ENCODE peak calls at places on chromosomes 3 and 15, in six cellular contexts. F is EL; D is stimulated activated CD8-positive, alpha-beta memory T cell treated with anti-CD3 and anti-CD28 coated beads, Interleukin-7, amount 100 ng/mL, for 24 hours; P is epithelial cell of esophagus; S is globus pallidus; W is heart left ventricle. U is an unnamed sample.

GRCh38 chr15:66763186-66764066 is 61.4 kb downstream of the SMAD6 start:
- DNase-seq in S (peak; percentile 4), D (no peak), W (peak; percentile 92), F (no peak), P (no peak), U (peak; percentile 79)

GRCh38 chr3:23949784-23950183 is 4.7 kb downstream of the NR1D2 start:
- DNase-seq in F (peak; percentile 36), P (no peak), S (peak; percentile 25), W (peak; percentile 46), D (no peak), U (no peak)

GRCh38 chr3:186452517-186452916 is 90.5 kb upstream of the DGKG start:
- DNase-seq in F (peak; percentile 89), W (no peak), P (peak; percentile 59), D (no peak), S (no peak), U (no peak)

GRCh38 chr3:12828751-12829150 is 12.6 kb downstream of the RPL32 start:
- DNase-seq in S (no peak), F (peak; percentile 8), P (peak; percentile 76), W (no peak), D (no peak), U (no peak)

GRCh38 chr15:74259324-74259712 is 23.2 kb downstream of the CCDC33 start:
- DNase-seq in W (no peak), P (no peak), S (no peak), D (no peak), F (no peak), U (no peak)

GRCh38 chr15:29616512-29616911 is 205.8 kb downstream of the TJP1 start:
- DNase-seq in S (no peak), D (no peak), W (no peak), P (no peak), F (no peak), U (no peak)

GRCh38 chr3:48403533-48404439 is 26.1 kb downstream of the PLXNB1 start:
- DNase-seq in F (no peak), P (no peak), S (no peak), W (no peak), D (no peak), U (no peak)

GRCh38 chr15:75215107-75216004 is 13.7 kb downstream of the C15orf39 start:
- DNase-seq in P (no peak), S (no peak), F (no peak), W (no peak), D (no peak), U (no peak)